ENCODE peak calls at places on chromosome 1, in five cellular contexts. Y is GM18507; V is NCI-H446 treated with DMSO at 0.1 percent for 48 hours; O is stimulated activated CD4-positive, alpha-beta T cell treated with anti-CD3 and anti-CD28 coated beads, Interleukin-15, amount 100 ng/mL, for 1 hour; J is NCI-H2171. F is an unnamed sample.

GRCh38 chr1:109197163-109198042 is 16.3 kb upstream of the SARS1 start:
- DNase-seq in J (no peak), Y (no peak), O (no peak), V (no peak), F (no peak)

GRCh38 chr1:94609619-94610018 is 68.1 kb upstream of the F3 start:
- DNase-seq in J (no peak), O (no peak), V (no peak), Y (no peak), F (no peak)

GRCh38 chr1:212595787-212596714 is 12.5 kb upstream of the ATF3 start:
- DNase-seq in Y (no peak), V (no peak), J (no peak), O (no peak), F (no peak)

GRCh38 chr1:119009300-119009660 is 21.1 kb upstream of the TBX15 start:
- DNase-seq in V (no peak), O (no peak), J (no peak), Y (no peak), F (no peak)

GRCh38 chr1:15975805-15976680 is at the start of gene ZBTB17:
- DNase-seq in Y (peak), V (peak), J (peak), O (peak), F (peak)

GRCh38 chr1:55560246-55560645 is 345.1 kb upstream of the USP24 start:
- DNase-seq in Y (no peak), J (no peak), O (no peak), V (no peak), F (no peak)

GRCh38 chr1:84726593-84727275 is 36.5 kb upstream of the SSX2IP start:
- DNase-seq in Y (no peak), V (no peak), O (no peak), J (no peak), F (no peak)

GRCh38 chr1:30744060-30744756 is 13.4 kb downstream of the LAPTM5 start:
- DNase-seq in O (no peak), V (no peak), J (no peak), Y (no peak), F (peak)

GRCh38 chr1:15540201-15540600 is 13.6 kb downstream of the DNAJC16 start:
- DNase-seq in J (no peak), V (no peak), Y (no peak), O (no peak), F (no peak)

GRCh38 chr1:51063121-51063520 is 38.9 kb upstream of the C1orf185 start:
- DNase-seq in Y (no peak), V (no peak), J (no peak), O (no peak), F (no peak)